ENCODE peak calls at places on chromosomes 1 and 21, in nine cellular contexts. L is IMR-90, Q is psoas muscle, I is AG04450, G is cardiac muscle cell, J is neural progenitor cell, P is tibial nerve, F is H7, X is SK-N-MC. D is an unnamed sample.

GRCh38 chr1:217747156-217747769 is 116.1 kb downstream of the SPATA17 start:
- DNase-seq in Q (no peak), I (peak), F (no peak), X (peak), G (peak), J (peak), P (no peak), L (peak), D (no peak)

GRCh38 chr1:159247266-159247665 is 42.6 kb downstream of the ACKR1 start:
- DNase-seq in L (no peak), I (no peak), G (no peak), X (no peak), J (no peak), Q (no peak), F (no peak), P (no peak), D (no peak)

GRCh38 chr1:211828584-211829342 is 1.8 kb downstream of the LPGAT1 start:
- DNase-seq in J (no peak), Q (no peak), F (no peak), L (peak), X (no peak), I (no peak), G (no peak), P (no peak), D (no peak)

GRCh38 chr1:224809613-224810012 is 119.9 kb upstream of the DNAH14 start:
- DNase-seq in I (no peak), F (no peak), Q (no peak), P (no peak), G (no peak), X (no peak), J (no peak), L (no peak), D (no peak)

GRCh38 chr1:67060811-67061218 is 6.9 kb upstream of the SLC35D1 start:
- DNase-seq in L (peak), Q (peak), P (no peak), F (no peak), G (no peak), X (no peak), I (peak), J (no peak), D (no peak)

GRCh38 chr1:19081218-19081893 is 124.9 kb upstream of the IFFO2 start:
- DNase-seq in F (no peak), X (no peak), G (no peak), J (no peak), L (peak), I (no peak), Q (peak), P (peak), D (peak)

GRCh38 chr1:101283443-101283842 is 46.6 kb downstream of the S1PR1 start:
- DNase-seq in L (no peak), P (no peak), Q (no peak), X (no peak), J (peak), G (no peak), I (no peak), F (no peak), D (no peak)

GRCh38 chr1:218785928-218786327 is 387.8 kb upstream of the LYPLAL1 start:
- DNase-seq in X (no peak), G (no peak), P (peak), J (no peak), Q (peak), L (peak), F (no peak), I (no peak), D (peak)

GRCh38 chr1:169892819-169893644 is 664 bp downstream of the SCYL3 start:
- DNase-seq in X (no peak), F (no peak), Q (no peak), G (peak), J (peak), L (peak), P (peak), I (no peak), D (no peak)

GRCh38 chr21:42113926-42114409 is 42.9 kb downstream of the UMODL1 start:
- DNase-seq in I (no peak), Q (peak), G (no peak), L (no peak), X (no peak), F (no peak), J (no peak), P (peak), D (peak)

GRCh38 chr1:42979888-42980800 is 21.5 kb upstream of the SLC2A1 start:
- DNase-seq in P (no peak), Q (no peak), G (no peak), X (no peak), J (no peak), I (no peak), F (no peak), L (no peak), D (no peak)

GRCh38 chr1:228350179-228350742 is 56.4 kb downstream of the TRIM11 start:
- DNase-seq in G (no peak), P (no peak), X (no peak), Q (no peak), F (no peak), L (no peak), J (no peak), I (no peak), D (no peak)

GRCh38 chr1:169345500-169345899 is 22.1 kb downstream of the NME7 start:
- DNase-seq in J (no peak), P (no peak), L (no peak), X (no peak), I (no peak), G (no peak), F (no peak), Q (no peak), D (no peak)

GRCh38 chr1:53165408-53165961 is 23.0 kb upstream of the SLC1A7 start:
- DNase-seq in X (no peak), J (no peak), P (peak), L (no peak), I (no peak), F (no peak), G (no peak), Q (no peak), D (no peak)

GRCh38 chr1:177426533-177426932 is 255.8 kb downstream of the BRINP2 start:
- DNase-seq in G (no peak), X (no peak), F (no peak), P (no peak), Q (no peak), I (no peak), L (no peak), J (no peak), D (no peak)

GRCh38 chr1:86150553-86151055 is 6.0 kb downstream of the COL24A1 start:
- DNase-seq in L (peak), G (no peak), J (no peak), X (no peak), I (no peak), Q (no peak), F (no peak), P (no peak), D (no peak)

GRCh38 chr1:161020573-161021167 is at the start of gene F11R:
- DNase-seq in F (peak), L (no peak), X (no peak), J (peak), G (peak), I (no peak), Q (peak), P (no peak), D (peak)

GRCh38 chr1:186078245-186078644 is 296.8 kb downstream of the TPR start:
- DNase-seq in Q (no peak), P (no peak), J (no peak), I (no peak), G (no peak), L (no peak), F (no peak), X (no peak), D (no peak)

GRCh38 chr1:77063118-77063517 is 156.1 kb downstream of the PIGK start:
- DNase-seq in J (no peak), F (no peak), P (no peak), I (no peak), G (peak), Q (no peak), L (no peak), X (no peak), D (no peak)

GRCh38 chr1:27598902-27599528 is 4.9 kb downstream of the AHDC1 start:
- DNase-seq in G (peak), L (peak), X (no peak), F (peak), P (no peak), Q (peak), J (peak), I (no peak), D (no peak)

GRCh38 chr1:177243773-177244172 is 73.0 kb downstream of the BRINP2 start:
- DNase-seq in G (no peak), P (no peak), Q (no peak), L (no peak), J (no peak), F (no peak), I (no peak), X (no peak), D (no peak)

GRCh38 chr1:179190861-179191260 is 38.6 kb downstream of the ABL2 start:
- DNase-seq in G (no peak), X (no peak), F (no peak), Q (no peak), L (no peak), P (no peak), J (no peak), I (no peak), D (peak)

GRCh38 chr1:182264187-182264586 is 127.4 kb downstream of the GLUL start:
- DNase-seq in X (no peak), J (no peak), L (no peak), I (no peak), Q (no peak), P (no peak), G (no peak), F (no peak), D (no peak)

GRCh38 chr1:161200421-161200991 is 1.7 kb upstream of the ADAMTS4 start:
- DNase-seq in J (peak), Q (no peak), L (no peak), X (no peak), P (no peak), F (peak), G (no peak), I (no peak), D (peak)

GRCh38 chr1:147892216-147892615 is 10.4 kb upstream of the GJA8 start:
- DNase-seq in Q (no peak), L (no peak), I (no peak), G (peak), X (no peak), P (no peak), F (peak), J (peak), D (no peak)

GRCh38 chr1:169795687-169796086 is 980 bp upstream of the METTL18 start:
- DNase-seq in J (peak), G (no peak), P (no peak), I (no peak), X (no peak), L (no peak), F (peak), Q (no peak), D (no peak)

GRCh38 chr1:94707321-94708298 is 112.5 kb upstream of the SLC44A3 start:
- DNase-seq in X (peak), L (peak), P (no peak), J (no peak), Q (peak), F (no peak), I (no peak), G (no peak), D (peak)

GRCh38 chr1:24666794-24667193 is 23.7 kb downstream of the SRRM1 start:
- DNase-seq in G (no peak), F (no peak), J (no peak), L (no peak), X (no peak), I (no peak), Q (no peak), P (no peak), D (no peak)

DNA sequence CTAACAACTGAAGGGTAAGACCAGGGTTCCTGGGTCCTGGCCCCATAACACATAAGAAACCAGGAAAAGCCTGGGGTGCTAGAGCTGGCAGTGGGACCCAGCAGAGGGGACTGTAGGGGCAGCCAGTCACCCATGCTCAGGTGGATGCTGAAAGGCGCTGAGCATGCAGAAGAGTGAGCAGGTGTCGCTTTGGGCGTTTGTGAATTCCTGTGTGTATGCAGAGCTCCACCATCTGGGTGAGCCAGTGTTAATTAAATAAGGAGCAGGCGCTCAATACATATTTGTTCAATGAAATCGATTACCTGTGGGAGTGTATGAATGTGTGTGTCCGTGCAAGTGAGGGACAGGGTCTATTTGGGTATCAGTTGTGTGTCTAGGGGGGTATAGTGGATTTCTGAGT is 499 bp downstream of the C1QA start:
- DNase-seq in I (no peak), J (no peak), L (no peak), P (no peak), G (no peak), Q (no peak), F (no peak), X (no peak), D (no peak)
- H3K4me3 ChIP-seq in I (no peak), J (no peak), L (no peak), P (no peak), G (no peak), Q (peak), F (no peak), X (no peak), D (no peak)

GRCh38 chr1:8294170-8294697 is 23.7 kb upstream of the SLC45A1 start:
- DNase-seq in F (no peak), J (no peak), Q (no peak), X (no peak), I (no peak), G (no peak), P (no peak), L (no peak), D (no peak)
- H3K4me3 ChIP-seq in F (no peak), J (no peak), Q (no peak), X (no peak), I (no peak), G (no peak), P (no peak), L (no peak), D (no peak)

DNA sequence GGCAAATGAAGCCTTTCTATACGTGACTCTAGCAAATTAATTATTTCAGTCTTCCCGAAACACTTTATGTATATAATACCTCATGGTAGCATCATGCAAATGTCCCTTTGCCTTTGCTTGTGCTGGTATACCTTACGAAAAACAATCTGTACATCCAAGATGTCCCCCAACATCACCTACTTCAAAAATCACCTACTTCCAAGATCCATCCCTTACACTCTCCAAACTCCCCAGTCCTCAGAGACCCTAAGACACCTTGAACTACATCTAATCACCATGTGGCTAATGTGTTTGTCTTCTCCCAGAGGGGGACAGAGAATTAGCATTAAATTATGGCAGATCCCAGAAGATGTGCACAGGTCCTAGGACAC is 46.5 kb upstream of the CRNN start:
- DNase-seq in I (no peak), L (no peak), Q (no peak), F (no peak), P (no peak), G (no peak), X (no peak), J (no peak), D (no peak)
- H3K4me3 ChIP-seq in I (no peak), L (no peak), Q (no peak), F (no peak), P (no peak), G (no peak), X (no peak), J (no peak), D (no peak)

DNA sequence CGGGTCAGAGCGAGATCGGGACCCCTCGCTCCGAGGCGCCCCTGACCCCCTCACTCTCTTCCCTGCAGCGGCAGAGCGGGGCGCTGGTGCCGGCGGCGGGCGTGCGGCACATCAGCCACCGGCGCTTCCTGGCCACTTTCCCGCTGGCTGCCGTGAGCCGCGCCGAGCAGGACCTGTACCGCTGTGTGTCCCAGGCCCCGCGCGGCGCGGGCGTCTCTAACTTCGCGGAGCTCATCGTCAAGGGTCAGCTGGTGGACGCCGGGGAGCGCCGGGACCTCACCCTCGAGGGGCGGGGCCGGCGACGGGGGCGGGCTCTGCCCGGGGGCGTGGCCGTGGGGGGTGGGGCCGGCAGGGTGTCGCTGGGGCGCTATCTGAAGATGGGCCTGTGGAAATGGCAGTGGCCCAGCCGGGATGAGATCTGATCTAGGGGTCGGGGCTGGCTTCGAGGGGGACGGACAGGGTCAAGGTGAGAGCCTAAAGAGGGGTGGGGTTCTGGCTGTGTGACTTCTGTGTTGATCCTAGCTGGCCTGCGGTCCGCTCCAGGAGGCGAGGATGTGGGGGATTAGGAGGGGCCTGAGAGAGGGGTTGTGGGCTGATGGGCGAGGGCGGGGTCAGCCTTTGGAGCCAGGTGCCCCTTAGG is 23.6 kb downstream of the PTPRU start:
- DNase-seq in X (no peak), G (peak), J (peak), F (peak), I (no peak), P (peak), L (no peak), Q (peak), D (no peak)
- H3K4me3 ChIP-seq in X (peak), G (peak), J (peak), F (peak), I (peak), P (peak), L (peak), Q (peak), D (no peak)